ENCODE peak calls at places on chromosome 10, in four cellular contexts. E, G, Q and U are unnamed samples.

GRCh38 chr10:31320179-31320597 is 1.2 kb downstream of the ZEB1 start:
- DNase-seq in E (peak), G (peak), Q (no peak), U (peak)

GRCh38 chr10:22666287-22667092 is 47.9 kb downstream of the PIP4K2A start:
- DNase-seq in E (no peak), G (no peak), Q (peak), U (no peak)

GRCh38 chr10:24707445-24707844 is 16.2 kb downstream of the ARHGAP21 start:
- DNase-seq in E (peak), G (no peak), Q (no peak), U (peak)

GRCh38 chr10:16545126-16545736 is 23.6 kb upstream of the C1QL3 start:
- DNase-seq in E (peak), G (peak), Q (peak), U (peak)

GRCh38 chr10:103856497-103857175 is 1.3 kb upstream of the SH3PXD2A start:
- DNase-seq in E (no peak), G (no peak), Q (no peak), U (no peak)

GRCh38 chr10:103648951-103649532 is 155.5 kb downstream of the NEURL1 start:
- DNase-seq in E (no peak), G (no peak), Q (no peak), U (no peak)

GRCh38 chr10:43040482-43041256 is 36.2 kb upstream of the RET start:
- DNase-seq in E (no peak), G (no peak), Q (no peak), U (no peak)

GRCh38 chr10:103679096-103679790 is 176.1 kb downstream of the SH3PXD2A start:
- DNase-seq in E (peak), G (peak), Q (no peak), U (peak)

GRCh38 chr10:47264797-47265281 is 35.2 kb upstream of the GDF10 start:
- DNase-seq in E (no peak), G (no peak), Q (no peak), U (no peak)

GRCh38 chr10:526651-527312 is 162.7 kb downstream of the DIP2C start:
- DNase-seq in E (no peak), G (peak), Q (peak), U (no peak)

GRCh38 chr10:100999742-101000601 is at the start of gene LZTS2:
- DNase-seq in E (no peak), G (peak), Q (peak), U (no peak)

GRCh38 chr10:27504897-27505457 is 873 bp downstream of the RAB18 start:
- DNase-seq in E (no peak), G (no peak), Q (no peak), U (no peak)

GRCh38 chr10:49652416-49653385 is 26.8 kb upstream of the C10orf53 start:
- DNase-seq in E (no peak), G (peak), Q (no peak), U (no peak)

GRCh38 chr10:6579193-6579903 is 728 bp downstream of the PRKCQ start:
- DNase-seq in E (no peak), G (peak), Q (no peak), U (no peak)

GRCh38 chr10:98458812-98459211 is 12.1 kb upstream of the HPS1 start:
- DNase-seq in E (no peak), G (no peak), Q (no peak), U (no peak)

GRCh38 chr10:119651514-119652327 is 541 bp downstream of the BAG3 start:
- DNase-seq in E (peak), G (peak), Q (peak), U (peak)

GRCh38 chr10:69492091-69492745 is 41.0 kb downstream of the TSPAN15 start:
- DNase-seq in E (no peak), G (no peak), Q (no peak), U (no peak)

GRCh38 chr10:132275426-132276178 is 32.1 kb downstream of the STK32C start:
- DNase-seq in E (no peak), G (no peak), Q (no peak), U (no peak)

GRCh38 chr10:80429521-80429966 is 21.2 kb downstream of the PRXL2A start:
- DNase-seq in E (no peak), G (no peak), Q (peak), U (no peak)

GRCh38 chr10:132878091-132878729 is 64.2 kb downstream of the CFAP46 start:
- DNase-seq in E (no peak), G (peak), Q (no peak), U (peak)

GRCh38 chr10:116385994-116386809 is 41.4 kb upstream of the PNLIPRP3 start:
- DNase-seq in E (no peak), G (no peak), Q (peak), U (no peak)

GRCh38 chr10:50417486-50417905 is 166.2 kb upstream of the ASAH2 start:
- DNase-seq in E (no peak), G (peak), Q (no peak), U (no peak)

GRCh38 chr10:101778781-101779543 is 3.0 kb upstream of the FGF8 start:
- DNase-seq in E (peak), G (peak), Q (peak), U (peak)

GRCh38 chr10:34804306-34804705 is 10.8 kb downstream of the PARD3 start:
- DNase-seq in E (no peak), G (no peak), Q (no peak), U (no peak)

GRCh38 chr10:26781797-26782196 is 79.0 kb downstream of the ABI1 start:
- DNase-seq in E (no peak), G (no peak), Q (no peak), U (no peak)

GRCh38 chr10:91924212-91925021 is 847 bp downstream of the BTAF1 start:
- DNase-seq in E (peak), G (no peak), Q (peak), U (peak)

GRCh38 chr10:24503627-24504320 is 219.9 kb downstream of the ARHGAP21 start:
- DNase-seq in E (peak), G (peak), Q (peak), U (peak)

GRCh38 chr10:129031233-129032150 is 435.5 kb upstream of the MGMT start:
- DNase-seq in E (peak), G (peak), Q (peak), U (peak)

GRCh38 chr10:125344573-125345121 is 184.3 kb upstream of the CTBP2 start:
- DNase-seq in E (peak), G (peak), Q (peak), U (no peak)

GRCh38 chr10:114877301-114877644 is 55.7 kb downstream of the FHIP2A start:
- DNase-seq in E (no peak), G (no peak), Q (no peak), U (no peak)

GRCh38 chr10:33196710-33197406 is 137.6 kb downstream of the NRP1 start:
- DNase-seq in E (no peak), G (no peak), Q (peak), U (no peak)

GRCh38 chr10:84363434-84363833 is 35.0 kb downstream of the CCSER2 start:
- DNase-seq in E (no peak), G (no peak), Q (no peak), U (no peak)

GRCh38 chr10:3426190-3426845 is 253.7 kb upstream of the PITRM1 start:
- DNase-seq in E (no peak), G (no peak), Q (peak), U (no peak)

GRCh38 chr10:125343118-125343752 is 182.9 kb upstream of the CTBP2 start:
- DNase-seq in E (peak), G (peak), Q (peak), U (peak)

GRCh38 chr10:119481781-119482426 is 60.6 kb downstream of the RGS10 start:
- DNase-seq in E (no peak), G (no peak), Q (no peak), U (no peak)